ENCODE peak calls at places on chromosomes 13 and 19, in eight cellular contexts. O is RWPE2, F is tibial artery, C is IMR-90, M is fibroblast of lung, S is neural progenitor cell, N is ovary, W is thyroid gland. A is an unnamed sample.

GRCh38 chr13:102591988-102592781 is 4.6 kb upstream of the TPP2 start:
- DNase-seq in O (peak; percentile 73), F (peak; percentile 87), C (peak; percentile 75), M (peak; percentile 77), S (peak; percentile 84), N (peak; percentile 75), W (peak; percentile 75), A (peak; percentile 50)

GRCh38 chr13:106151056-106151699 is 384.3 kb downstream of the EFNB2 start:
- DNase-seq in O (peak; percentile 87), F (no peak), C (peak; percentile 84), M (peak; percentile 94), S (peak; percentile 63), N (no peak), W (no peak), A (peak; percentile 99)

GRCh38 chr13:42612021-42612765 is 38.2 kb downstream of the TNFSF11 start:
- DNase-seq in O (no peak), F (no peak), C (no peak), M (no peak), S (no peak), N (no peak), W (no peak), A (no peak)

GRCh38 chr19:15452111-15453047 is 2.6 kb upstream of the WIZ start:
- DNase-seq in O (peak; percentile 83), F (peak; percentile 95), C (peak; percentile 58), M (peak; percentile 82), S (peak; percentile 96), N (peak; percentile 92), W (peak; percentile 78), A (peak; percentile 65)

GRCh38 chr13:90420683-90421082 is 926.8 kb upstream of the MIR17HG start:
- DNase-seq in O (no peak), F (no peak), C (peak; percentile 13), M (peak; percentile 9), S (no peak), N (no peak), W (no peak), A (no peak)

GRCh38 chr13:67023088-67023893 is 206.8 kb downstream of the PCDH9 start:
- DNase-seq in O (no peak), F (no peak), C (peak; percentile 82), M (peak; percentile 88), S (peak; percentile 54), N (no peak), W (peak; percentile 7), A (peak; percentile 77)

GRCh38 chr13:87089391-87089790 is 581.8 kb upstream of the SLITRK5 start:
- DNase-seq in O (no peak), F (no peak), C (peak; percentile 95), M (peak; percentile 75), S (no peak), N (no peak), W (no peak), A (peak; percentile 54)

GRCh38 chr13:66069570-66069969 is 1160.6 kb downstream of the PCDH9 start:
- DNase-seq in O (no peak), F (no peak), C (peak; percentile 29), M (peak; percentile 5), S (no peak), N (no peak), W (no peak), A (no peak)

GRCh38 chr13:84959818-84960217 is 839.4 kb downstream of the SLITRK6 start:
- DNase-seq in O (no peak), F (no peak), C (no peak), M (no peak), S (no peak), N (no peak), W (no peak), A (no peak)

GRCh38 chr19:33225458-33225925 is at the start of gene SLC7A10:
- DNase-seq in O (no peak), F (no peak), C (no peak), M (no peak), S (peak; percentile 71), N (no peak), W (no peak), A (no peak)
- H3K4me3 ChIP-seq in O (no peak within 1 kb of the TSS), F (no peak within 1 kb of the TSS), C (peak within 1 kb of the TSS; percentile 21), M (no peak within 1 kb of the TSS), S (peak within 1 kb of the TSS; percentile 45), N (no peak within 1 kb of the TSS), W (peak within 1 kb of the TSS; percentile 21), A (no peak within 1 kb of the TSS)

GRCh38 chr19:8261347-8261746 is 46.8 kb downstream of the CD320 start:
- DNase-seq in O (no peak), F (peak; percentile 25), C (no peak), M (no peak), S (no peak), N (no peak), W (no peak), A (no peak)
- TF ChIP-seq CTCF in O (no peak), F (no peak), C (no peak), M (no peak), S (no peak), N (no peak), W (no peak), A (no peak)

GRCh38 chr19:48210005-48210404 is 39.5 kb downstream of the ZSWIM9 start:
- DNase-seq in O (no peak), F (no peak), C (no peak), M (no peak), S (no peak), N (no peak), W (no peak), A (no peak)

GRCh38 chr19:48218964-48219363 is 36.7 kb downstream of the CARD8 start:
- DNase-seq in O (no peak), F (no peak), C (peak; percentile 22), M (no peak), S (no peak), N (no peak), W (no peak), A (peak; percentile 44)

GRCh38 chr19:48216933-48217332 is 38.8 kb downstream of the CARD8 start:
- DNase-seq in O (no peak), F (no peak), C (no peak), M (no peak), S (peak; percentile 59), N (no peak), W (no peak), A (no peak)

GRCh38 chr19:48213959-48214358 is 41.8 kb downstream of the CARD8 start:
- DNase-seq in O (no peak), F (no peak), C (no peak), M (no peak), S (no peak), N (no peak), W (no peak), A (peak; percentile 4)
- H3K27me3 ChIP-seq in O (no peaks in the 10 kb centered on the region), F (no peaks in the 10 kb centered on the region), C (no peaks in the 10 kb centered on the region), M (no peaks in the 10 kb centered on the region), S (no peaks in the 10 kb centered on the region), N (no peaks in the 10 kb centered on the region), W (no peaks in the 10 kb centered on the region), A (no peaks in the 10 kb centered on the region)

GRCh38 chr19:50047686-50048085 is 21.9 kb downstream of the ZNF473 start:
- DNase-seq in O (no peak), F (no peak), C (peak; percentile 31), M (peak; percentile 72), S (no peak), N (no peak), W (no peak), A (no peak)

GRCh38 chr19:50043967-50044366 is 18.2 kb downstream of the ZNF473 start:
- DNase-seq in O (no peak), F (no peak), C (no peak), M (no peak), S (no peak), N (no peak), W (no peak), A (no peak)

GRCh38 chr19:50050406-50051223 is 24.8 kb downstream of the ZNF473 start:
- DNase-seq in O (peak; percentile 78), F (peak; percentile 84), C (peak; percentile 79), M (peak; percentile 78), S (peak; percentile 39), N (peak; percentile 70), W (peak; percentile 77), A (peak; percentile 62)

GRCh38 chr19:50044922-50045321 is 19.1 kb downstream of the ZNF473 start:
- DNase-seq in O (no peak), F (no peak), C (no peak), M (no peak), S (no peak), N (no peak), W (no peak), A (no peak)

GRCh38 chr19:50046649-50047503 is 21.1 kb downstream of the ZNF473 start:
- DNase-seq in O (no peak), F (no peak), C (peak; percentile 18), M (peak; percentile 30), S (no peak), N (peak; percentile 50), W (peak; percentile 82), A (no peak)
- H3K4me3 ChIP-seq in O (no peak overlapping the region), F (no peak overlapping the region), C (no peak overlapping the region), M (no peak overlapping the region), S (no peak overlapping the region), N (no peak overlapping the region), W (no peak overlapping the region), A (no peak overlapping the region)

DNA sequence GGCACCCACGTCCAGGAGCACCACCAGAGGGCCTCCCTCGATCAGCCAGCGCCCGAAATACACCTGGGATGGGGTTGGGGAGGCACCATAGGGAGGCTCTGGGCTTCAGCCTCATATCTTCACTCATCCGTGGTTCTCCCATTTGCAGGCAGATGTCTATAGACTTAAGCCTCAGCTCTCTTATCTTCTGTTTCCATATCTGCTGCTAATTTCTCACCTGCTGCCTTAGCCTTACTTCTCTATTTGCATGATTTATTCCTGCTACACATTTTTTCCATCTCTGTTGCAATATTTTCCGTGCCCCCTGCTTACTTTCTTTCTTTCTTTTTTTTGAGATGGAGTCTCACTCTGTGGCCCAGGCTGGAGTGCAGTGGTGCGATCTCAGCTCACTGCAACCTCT is 5.8 kb downstream of the GYS1 start:
- DNase-seq in O (no peak), F (no peak), C (no peak), M (no peak), S (no peak), N (no peak), W (no peak), A (no peak)
- TF ChIP-seq CTCF in O (no peak), F (no peak), C (no peak), M (no peak), S (no peak), N (no peak), W (no peak), A (no peak)